ENCODE peak calls at places on chromosome 10, in four cellular contexts. X, S, N and J are unnamed samples.

GRCh38 chr10:119189811-119190282 is 11.2 kb upstream of the PRDX3 start:
- DNase-seq in X (no peak), S (no peak), N (peak; percentile 70), J (peak; percentile 88)

GRCh38 chr10:4081691-4082111 is 296.7 kb upstream of the KLF6 start:
- DNase-seq in X (no peak), S (no peak), N (no peak), J (no peak)

GRCh38 chr10:130963052-130963393 is 348.5 kb downstream of the TCERG1L start:
- DNase-seq in X (no peak), S (peak; percentile 62), N (no peak), J (no peak)

GRCh38 chr10:78567680-78568453 is 500.9 kb upstream of the ZMIZ1 start:
- DNase-seq in X (no peak), S (peak; percentile 53), N (no peak), J (no peak)

GRCh38 chr10:93757136-93757535 is 600 bp upstream of the LGI1 start:
- DNase-seq in X (no peak), S (no peak), N (no peak), J (no peak)

GRCh38 chr10:23094786-23095403 is 484 bp upstream of the MSRB2 start:
- DNase-seq in X (no peak), S (no peak), N (no peak), J (no peak)

GRCh38 chr10:19683965-19684364 is 132.3 kb upstream of the PLXDC2 start:
- DNase-seq in X (no peak), S (no peak), N (no peak), J (no peak)

GRCh38 chr10:111392910-111393309 is 316.1 kb downstream of the ADRA2A start:
- DNase-seq in X (no peak), S (no peak), N (no peak), J (no peak)

GRCh38 chr10:61888744-61889143 is 12.8 kb upstream of the ARID5B start:
- DNase-seq in X (no peak), S (no peak), N (no peak), J (no peak)

GRCh38 chr10:98312816-98313215 is 44.8 kb upstream of the LOXL4 start:
- DNase-seq in X (no peak), S (no peak), N (no peak), J (no peak)

GRCh38 chr10:65319493-65319892 is 1606.3 kb upstream of the LRRTM3 start:
- DNase-seq in X (no peak), S (no peak), N (no peak), J (no peak)

GRCh38 chr10:118585234-118585633 is 10.2 kb downstream of the PRLHR start:
- DNase-seq in X (no peak), S (no peak), N (no peak), J (no peak)

DNA sequence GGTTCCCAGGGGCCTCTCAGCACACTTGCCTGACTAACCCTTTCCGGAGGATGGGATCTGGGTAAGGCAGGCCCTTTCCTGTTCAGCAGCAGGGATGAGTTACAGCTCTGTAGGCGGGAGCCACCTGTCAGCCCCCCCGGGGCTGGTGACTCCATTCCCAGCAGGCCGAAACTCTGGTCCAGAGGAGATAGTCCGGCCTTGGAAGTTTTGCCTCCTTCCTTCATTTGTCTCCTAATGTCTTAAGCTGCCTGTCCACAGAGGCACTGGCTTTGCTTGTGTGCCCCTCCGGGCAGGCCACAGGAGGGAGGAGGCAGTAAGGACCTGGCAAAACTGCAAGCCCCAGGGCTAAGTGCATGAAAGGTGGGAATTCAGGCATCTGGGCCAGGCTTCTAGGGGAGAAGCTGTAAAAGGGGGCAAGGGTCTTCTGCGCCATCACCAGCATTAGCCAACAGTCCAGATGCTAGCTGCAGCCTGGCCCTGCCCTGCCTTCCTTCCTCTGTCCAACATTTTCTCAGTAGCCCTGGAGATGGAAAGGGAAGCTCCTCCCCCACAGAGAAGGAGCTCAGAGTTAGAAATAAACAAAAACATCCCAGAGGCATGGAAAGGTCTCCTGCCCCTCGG is 1.2 kb downstream of the ADIRF start:
- DNase-seq in X (no peak), S (peak; percentile 88), N (no peak), J (no peak)
- H3K4me3 ChIP-seq in X (peak overlapping the region; percentile 45), S (peak overlapping the region; percentile 47), N (no peak overlapping the region), J (peak overlapping the region; percentile 61)

GRCh38 chr10:57716884-57717283 is 550.8 kb downstream of the IPMK start:
- DNase-seq in X (no peak), S (no peak), N (no peak), J (peak; percentile 28)

DNA sequence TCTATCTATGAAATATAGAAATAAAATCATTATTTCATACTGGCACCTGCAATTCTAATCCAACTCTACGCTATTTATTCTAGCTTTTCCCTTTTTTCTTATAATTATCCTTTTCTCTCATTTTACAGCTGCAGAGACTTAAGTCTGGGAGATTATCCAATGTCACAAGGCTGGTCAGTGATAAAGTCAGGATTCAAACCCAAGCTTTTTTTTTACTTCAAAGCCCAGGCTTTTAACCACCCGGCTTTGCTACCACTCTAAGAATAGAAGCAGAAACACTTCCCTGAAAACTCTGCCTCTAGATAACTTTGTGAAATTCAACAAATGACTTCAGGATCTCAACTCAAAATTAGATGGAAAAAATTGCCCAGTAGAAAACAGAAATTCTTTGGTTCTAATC is 552.5 kb downstream of the IPMK start:
- DNase-seq in X (no peak), S (no peak), N (no peak), J (no peak)
- TF ChIP-seq CTCF in X (no peak), S (no peak), N (no peak), J (no peak)

DNA sequence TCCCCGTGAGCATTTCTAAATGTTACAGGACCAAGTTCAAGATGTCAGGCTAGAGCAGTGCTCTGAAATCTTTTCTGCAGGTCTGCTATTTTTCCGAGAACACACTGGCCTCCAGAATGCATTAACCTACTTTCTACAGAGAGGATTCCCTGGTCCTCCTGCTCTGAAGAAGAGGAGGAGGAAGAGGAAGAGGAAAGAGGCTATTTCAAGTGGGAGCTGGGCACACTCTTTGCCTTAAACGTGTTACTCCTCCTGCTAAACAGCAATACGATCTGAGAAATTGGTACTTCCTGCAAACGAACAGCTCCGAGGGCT is 157.4 kb downstream of the FRMD4A start:
- DNase-seq in X (no peak), S (no peak), N (peak; percentile 23), J (no peak)
- H3K4me3 ChIP-seq in X (peak overlapping the region; percentile 44), S (no peak overlapping the region), N (peak overlapping the region; percentile 48), J (peak overlapping the region; percentile 51)

GRCh38 chr10:102121739-102122372 is 1.7 kb upstream of the LDB1 start:
- DNase-seq in X (no peak), S (no peak), N (no peak), J (no peak)

GRCh38 chr10:102119417-102120141 is 589 bp downstream of the LDB1 start:
- DNase-seq in X (no peak), S (peak; percentile 95), N (peak; percentile 74), J (no peak)

GRCh38 chr10:102120987-102121738 is 995 bp upstream of the LDB1 start:
- DNase-seq in X (no peak), S (peak; percentile 91), N (no peak), J (no peak)

GRCh38 chr10:102118867-102119266 is 1.3 kb downstream of the LDB1 start:
- DNase-seq in X (no peak), S (peak; percentile 88), N (peak; percentile 39), J (no peak)

DNA sequence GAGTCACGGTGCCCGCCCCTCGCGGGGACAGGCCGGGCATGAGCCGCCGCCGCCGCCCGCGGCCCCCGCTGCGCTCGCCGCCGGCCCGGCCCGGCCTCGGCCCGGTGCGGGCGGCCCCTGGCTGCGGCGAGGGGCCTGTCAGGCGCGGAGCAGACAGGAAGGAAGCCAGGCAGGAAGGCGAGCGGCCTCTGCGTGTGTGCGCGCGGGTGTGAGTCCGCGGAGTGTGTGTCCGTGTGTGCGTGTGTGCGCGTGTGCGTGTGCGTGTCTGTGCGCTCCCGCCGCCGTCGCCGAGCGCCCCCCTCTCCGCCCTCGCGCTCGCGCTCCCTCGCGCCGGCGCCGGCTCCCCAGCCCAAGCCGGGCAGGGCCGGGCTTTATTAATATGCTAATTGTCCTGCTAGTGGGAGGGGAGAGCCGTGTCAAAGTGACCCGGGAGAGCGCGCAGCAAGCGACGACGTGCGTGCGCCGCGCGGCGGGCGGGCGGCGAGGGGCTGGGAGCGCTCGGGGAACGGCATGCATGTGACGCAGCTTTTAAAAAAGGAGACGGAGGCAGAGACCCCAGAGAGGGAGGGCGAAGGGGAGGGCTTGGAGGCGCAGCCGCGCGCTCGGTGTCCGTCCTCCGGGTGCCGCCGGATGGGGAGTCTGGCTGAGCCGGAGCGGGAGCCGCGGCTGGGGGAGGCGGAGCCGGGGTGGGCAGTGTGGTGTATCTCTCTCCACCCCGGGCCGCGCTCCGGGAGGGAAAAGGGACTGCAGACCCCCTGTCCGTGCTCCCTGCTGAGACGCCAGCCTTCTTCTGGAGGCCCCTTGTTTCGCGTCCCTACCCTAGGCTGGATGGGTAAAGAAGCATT is at the start of gene LDB1:
- DNase-seq in X (peak; percentile 40), S (peak; percentile 95), N (peak; percentile 86), J (no peak)
- TF ChIP-seq CTCF in X (no peak), S (no peak), N (peak; percentile 4), J (no peak)

GRCh38 chr10:483266-483665 is 206.2 kb downstream of the DIP2C start:
- DNase-seq in X (no peak), S (peak; percentile 68), N (no peak), J (no peak)

GRCh38 chr10:482848-483247 is 206.6 kb downstream of the DIP2C start:
- DNase-seq in X (no peak), S (peak; percentile 61), N (no peak), J (no peak)

GRCh38 chr10:484925-485661 is 204.4 kb downstream of the DIP2C start:
- DNase-seq in X (no peak), S (peak; percentile 82), N (peak; percentile 74), J (no peak)

GRCh38 chr10:485776-486572 is 203.5 kb downstream of the DIP2C start:
- DNase-seq in X (no peak), S (peak; percentile 78), N (no peak), J (no peak)

DNA sequence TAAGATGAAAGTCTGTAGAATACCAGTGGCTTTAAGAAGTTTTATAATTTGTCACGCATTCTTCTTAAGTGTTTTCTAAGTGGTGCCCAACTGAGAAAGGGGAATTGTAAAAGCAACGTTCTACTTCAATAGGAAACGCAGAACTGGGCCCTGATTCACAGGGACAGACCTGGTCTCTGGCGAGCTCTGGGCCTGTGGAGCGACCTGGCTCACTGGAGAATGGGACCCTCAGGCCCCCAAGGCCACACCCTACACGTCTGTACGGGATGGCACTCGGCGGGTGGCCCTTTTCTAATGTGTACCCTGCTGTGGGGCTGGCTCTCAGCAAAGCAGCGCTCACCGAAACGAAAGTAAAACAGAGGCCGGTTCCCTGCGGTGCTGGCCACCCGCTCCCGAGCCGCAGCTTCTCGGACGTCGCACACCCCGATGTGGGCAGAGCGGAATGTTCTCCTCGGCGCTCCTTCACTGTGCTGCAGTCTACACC is 205.0 kb downstream of the DIP2C start:
- DNase-seq in X (no peak), S (peak; percentile 84), N (peak; percentile 62), J (peak; percentile 68)
- H3K4me3 ChIP-seq in X (peak overlapping the region; percentile 53), S (no peak overlapping the region), N (peak overlapping the region; percentile 75), J (peak overlapping the region; percentile 44)

GRCh38 chr10:72059843-72060822 is 28.2 kb downstream of the SPOCK2 start:
- DNase-seq in X (no peak), S (no peak), N (peak; percentile 33), J (no peak)

GRCh38 chr10:72062341-72062740 is 26.0 kb downstream of the SPOCK2 start:
- DNase-seq in X (no peak), S (no peak), N (no peak), J (no peak)

GRCh38 chr10:72061930-72062329 is 26.4 kb downstream of the SPOCK2 start:
- DNase-seq in X (no peak), S (no peak), N (no peak), J (no peak)

GRCh38 chr10:72062832-72063702 is 25.3 kb downstream of the SPOCK2 start:
- DNase-seq in X (no peak), S (no peak), N (no peak), J (no peak)

DNA sequence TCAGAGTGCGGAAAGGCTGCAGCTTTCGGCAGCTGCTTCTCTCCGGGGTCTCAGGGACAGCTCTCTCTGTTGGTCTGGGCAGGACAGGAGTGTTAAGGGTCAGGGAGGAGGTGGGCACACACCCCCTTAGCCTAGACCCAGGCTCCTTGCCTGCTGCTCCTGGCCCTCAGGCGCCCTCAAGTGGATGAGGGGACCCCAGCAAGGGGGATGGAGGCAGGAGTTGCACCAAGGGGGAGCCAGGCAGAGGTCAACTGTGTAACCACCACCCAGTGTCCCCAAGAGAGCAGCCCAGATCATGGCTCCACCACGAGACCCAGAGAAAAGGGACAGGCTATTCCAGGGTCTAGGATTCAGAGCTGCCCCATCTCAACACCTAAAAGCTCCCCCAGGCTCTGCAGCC is 26.9 kb downstream of the SPOCK2 start:
- DNase-seq in X (no peak), S (no peak), N (no peak), J (no peak)
- TF ChIP-seq CTCF in X (no peak), S (no peak), N (peak; percentile 21), J (peak; percentile 32)